ENCODE peak calls at places on chromosomes 2 and 18, in five cellular contexts. V is aorta; N is activated T-cell treated with anti-CD3 and anti-CD28 coated beads, Interleukin-2, amount 50 U/mL, for 72 hours; I is left cardiac atrium; X is PC-3. W is an unnamed sample.

GRCh38 chr2:134218414-134218813 is 35.5 kb upstream of the MGAT5 start:
- ATAC-seq in X (no peak), I (no peak), N (no peak), V (no peak), W (no peak)

GRCh38 chr2:54318810-54319209 is 62.8 kb upstream of the TSPYL6 start:
- ATAC-seq in I (no peak), N (no peak), V (no peak), X (no peak), W (no peak)

GRCh38 chr2:220880623-220881022 is 691.5 kb downstream of the EPHA4 start:
- ATAC-seq in V (no peak), N (no peak), X (no peak), I (no peak), W (no peak)

GRCh38 chr2:233051241-233052149 is 8.6 kb upstream of the INPP5D start:
- ATAC-seq in N (no peak), V (peak), X (peak), I (peak), W (peak)

GRCh38 chr2:83561592-83561991 is 897.5 kb downstream of the SUCLG1 start:
- ATAC-seq in X (no peak), N (no peak), V (no peak), I (no peak), W (no peak)

GRCh38 chr2:95008311-95008710 is 17.2 kb upstream of the MAL start:
- ATAC-seq in N (no peak), I (peak), X (no peak), V (no peak), W (no peak)

GRCh38 chr18:57585421-57585820 is 1.1 kb downstream of the FECH start:
- ATAC-seq in I (no peak), N (no peak), X (peak), V (no peak), W (no peak)

GRCh38 chr2:36889782-36890181 is 76.6 kb downstream of the STRN start:
- ATAC-seq in V (no peak), I (no peak), N (peak), X (peak), W (no peak)

GRCh38 chr2:136052374-136053362 is 65.3 kb downstream of the CXCR4 start:
- ATAC-seq in V (no peak), N (peak), I (no peak), X (no peak), W (no peak)

GRCh38 chr2:153235516-153235915 is 243.0 kb downstream of the RPRM start:
- ATAC-seq in X (no peak), N (peak), V (no peak), I (no peak), W (no peak)

GRCh38 chr2:144152817-144153271 is 367.1 kb downstream of the ZEB2 start:
- ATAC-seq in X (peak), N (no peak), I (peak), V (peak), W (no peak)

GRCh38 chr2:182642328-182642727 is 73.7 kb upstream of the DNAJC10 start:
- ATAC-seq in N (peak), X (peak), V (no peak), I (peak), W (peak)

GRCh38 chr18:631560-631959 is 25.9 kb upstream of the TYMS start:
- ATAC-seq in X (no peak), I (no peak), V (no peak), N (no peak), W (no peak)

GRCh38 chr2:65344182-65344581 is 88.2 kb downstream of the SPRED2 start:
- ATAC-seq in I (no peak), V (no peak), N (peak), X (no peak), W (no peak)

GRCh38 chr2:96412307-96413066 is 76.9 kb downstream of the NCAPH start:
- ATAC-seq in I (no peak), V (no peak), N (no peak), X (peak), W (no peak)

GRCh38 chr2:44598330-44598729 is 236.6 kb downstream of the CAMKMT start:
- ATAC-seq in N (no peak), X (no peak), I (no peak), V (no peak), W (no peak)

GRCh38 chr2:239767016-239767905 is 257.9 kb downstream of the NDUFA10 start:
- ATAC-seq in N (no peak), V (peak), X (no peak), I (no peak), W (no peak)

GRCh38 chr2:237471457-237472186 is 15.4 kb upstream of the MLPH start:
- ATAC-seq in I (no peak), X (peak), N (peak), V (no peak), W (peak)

GRCh38 chr2:33022989-33023731 is 76.4 kb downstream of the LTBP1 start:
- ATAC-seq in N (peak), I (peak), X (peak), V (no peak), W (peak)

GRCh38 chr2:143284087-143284675 is 155.0 kb downstream of the ARHGAP15 start:
- ATAC-seq in X (peak), I (no peak), V (no peak), N (peak), W (no peak)

GRCh38 chr18:23778828-23779227 is 89.6 kb downstream of the LAMA3 start:
- ATAC-seq in N (no peak), I (no peak), X (no peak), V (no peak), W (no peak)

GRCh38 chr2:150607471-150607870 is 120.0 kb upstream of the RND3 start:
- ATAC-seq in X (no peak), I (no peak), V (no peak), N (no peak), W (peak)

GRCh38 chr2:20040489-20041172 is 10.8 kb downstream of the LAPTM4A start:
- ATAC-seq in I (no peak), V (no peak), X (peak), N (no peak), W (no peak)

GRCh38 chr18:48937869-48938750 is 12.7 kb downstream of the SMAD7 start:
- ATAC-seq in I (no peak), X (no peak), N (no peak), V (no peak), W (no peak)

GRCh38 chr2:10835052-10835970 is 22.7 kb upstream of the PDIA6 start:
- ATAC-seq in V (no peak), I (peak), N (peak), X (peak), W (peak)

GRCh38 chr2:107776333-107776732 is 50.4 kb upstream of the RGPD4 start:
- ATAC-seq in X (no peak), V (no peak), N (no peak), I (no peak), W (no peak)

GRCh38 chr18:55988537-55988936 is 400.5 kb upstream of the TCF4 start:
- ATAC-seq in N (no peak), I (peak), V (peak), X (no peak), W (peak)

GRCh38 chr2:203940039-203940438 is 3.5 kb downstream of the ICOS start:
- ATAC-seq in I (no peak), V (no peak), N (peak), X (no peak), W (no peak)

GRCh38 chr18:23077493-23078256 is 57.6 kb upstream of the CABLES1 start:
- ATAC-seq in X (peak), N (no peak), I (peak), V (no peak), W (peak)

GRCh38 chr2:108363048-108363899 is 14.5 kb upstream of the SULT1C4 start:
- ATAC-seq in N (no peak), I (no peak), V (no peak), X (no peak), W (no peak)

GRCh38 chr18:76530391-76530790 is 35.3 kb upstream of the ZNF516 start:
- ATAC-seq in X (no peak), N (no peak), V (no peak), I (no peak), W (no peak)

GRCh38 chr2:8822218-8822617 is 15.2 kb downstream of the KIDINS220 start:
- ATAC-seq in I (no peak), X (no peak), V (peak), N (no peak), W (no peak)

GRCh38 chr2:58039170-58039611 is 7.4 kb upstream of the VRK2 start:
- ATAC-seq in V (no peak), N (no peak), X (no peak), I (peak), W (no peak)

GRCh38 chr2:110770308-110770695 is 37.9 kb downstream of the ACOXL start:
- ATAC-seq in V (no peak), I (peak), X (no peak), N (no peak), W (no peak)

GRCh38 chr18:46167971-46168370 is 63.8 kb downstream of the HAUS1 start:
- ATAC-seq in I (no peak), X (no peak), N (peak), V (peak), W (no peak)

GRCh38 chr2:120287183-120288015 is 34.7 kb downstream of the RALB start:
- ATAC-seq in X (peak), V (no peak), I (no peak), N (peak), W (no peak)

GRCh38 chr2:102686479-102687439 is 67.4 kb downstream of the SLC9A2 start:
- ATAC-seq in X (no peak), N (peak), V (no peak), I (no peak), W (no peak)

GRCh38 chr18:31450409-31450808 is 2.9 kb downstream of the DSG3 start:
- ATAC-seq in X (no peak), N (no peak), I (no peak), V (no peak), W (no peak)

W was measured in gastroesophageal sphincter.